ENCODE peak calls at places on chromosomes 5 and 9, in nine cellular contexts. Q is AG10803; A is iPS-NIHi11; S is stimulated activated CD8-positive, alpha-beta memory T cell treated with anti-CD3 and anti-CD28 coated beads, Interleukin-12 subunit alpha, Interleukin-12 subunit beta, amount 100 ng/mL, for 4 hours; F is kidney glomerular epithelial cell; X is type B pancreatic cell; R is AG08396; I is effector memory CD8-positive, alpha-beta T cell; Z is activated CD4-positive, alpha-beta T cell treated with anti-CD3 and anti-CD28 coated beads, Interleukin-2, amount 10 ng/mL, durations not matched to agents 7 days and 5 days. C is an unnamed sample.

GRCh38 chr5:141431286-141431685 is 979 bp downstream of the PCDHGA12 start:
- DNase-seq in Q (peak; percentile 18), A (no peak), S (no peak), F (no peak), X (no peak), R (no peak), I (no peak), Z (no peak), C (no peak)

GRCh38 chr9:93093449-93094293 is 2.3 kb upstream of the CARD19 start:
- DNase-seq in Q (no peak), A (peak; percentile 1), S (no peak), F (no peak), X (no peak), R (no peak), I (no peak), Z (no peak), C (no peak)

GRCh38 chr5:73826761-73827450 is 200.9 kb downstream of the ARHGEF28 start:
- DNase-seq in Q (peak; percentile 80), A (no peak), S (no peak), F (peak; percentile 42), X (no peak), R (peak; percentile 36), I (no peak), Z (no peak), C (no peak)

GRCh38 chr5:124494540-124495116 is 251.8 kb downstream of the ZNF608 start:
- DNase-seq in Q (no peak), A (no peak), S (no peak), F (no peak), X (no peak), R (no peak), I (no peak), Z (no peak), C (no peak)

GRCh38 chr5:38660194-38660668 is 103.8 kb upstream of the LIFR start:
- DNase-seq in Q (no peak), A (peak; percentile 53), S (no peak), F (peak; percentile 61), X (no peak), R (no peak), I (no peak), Z (no peak), C (no peak)

GRCh38 chr9:16579872-16580432 is 290.5 kb downstream of the BNC2 start:
- DNase-seq in Q (no peak), A (no peak), S (no peak), F (no peak), X (no peak), R (no peak), I (no peak), Z (no peak), C (no peak)

GRCh38 chr9:133463234-133463863 is 3.6 kb downstream of the CACFD1 start:
- DNase-seq in Q (no peak), A (peak; percentile 49), S (no peak), F (no peak), X (no peak), R (no peak), I (no peak), Z (no peak), C (no peak)

GRCh38 chr9:116320180-116320799 is 166.7 kb downstream of the PAPPA start:
- DNase-seq in Q (no peak), A (no peak), S (no peak), F (no peak), X (no peak), R (no peak), I (no peak), Z (no peak), C (no peak)

GRCh38 chr9:121277026-121277425 is 9.1 kb downstream of the GSN start:
- DNase-seq in Q (no peak), A (no peak), S (no peak), F (no peak), X (no peak), R (no peak), I (no peak), Z (no peak), C (no peak)

GRCh38 chr9:98906273-98907040 is 37.2 kb upstream of the COL15A1 start:
- DNase-seq in Q (peak; percentile 71), A (no peak), S (no peak), F (no peak), X (peak; percentile 40), R (no peak), I (no peak), Z (no peak), C (no peak)